ENCODE peak calls at places on chromosome 22, in five cellular contexts. V is breast epithelium, K is kidney, Q is small intestine, U is left ventricle myocardium inferior. G is an unnamed sample.
A peak's percentile ranks its signal among the peaks of the same experiment; 100 is the strongest.

GRCh38 chr22:38481162-38481870 is 13.4 kb downstream of the KDELR3 start:
- DNase-seq in K (no peak), U (no peak), V (no peak), Q (no peak), G (no peak)

GRCh38 chr22:22974795-22975580 is 87.4 kb downstream of the IGLL5 start:
- DNase-seq in K (no peak), Q (no peak), U (no peak), V (no peak), G (no peak)

GRCh38 chr22:38607680-38608079 is 37.7 kb upstream of the DMC1 start:
- DNase-seq in K (no peak), Q (no peak), V (no peak), U (no peak), G (no peak)

GRCh38 chr22:28710112-28710888 is 30.7 kb upstream of the TTC28 start:
- DNase-seq in V (no peak), Q (no peak), U (no peak), K (no peak), G (no peak)

GRCh38 chr22:43425976-43426785 is 14.4 kb downstream of the MPPED1 start:
- DNase-seq in U (no peak), K (peak; percentile 65), V (no peak), Q (no peak), G (no peak)

GRCh38 chr22:50209893-50210292 is 9.1 kb downstream of the SELENOO start:
- DNase-seq in K (peak; percentile 85), V (no peak), U (peak; percentile 59), Q (peak; percentile 68), G (no peak)

GRCh38 chr22:41963453-41964105 is 5.7 kb upstream of the SEPTIN3 start:
- DNase-seq in K (no peak), V (peak; percentile 79), Q (no peak), U (no peak), G (no peak)

GRCh38 chr22:49007013-49007653 is 820.5 kb downstream of the BRD1 start:
- DNase-seq in V (no peak), K (peak; percentile 56), U (no peak), Q (no peak), G (no peak)

DNA sequence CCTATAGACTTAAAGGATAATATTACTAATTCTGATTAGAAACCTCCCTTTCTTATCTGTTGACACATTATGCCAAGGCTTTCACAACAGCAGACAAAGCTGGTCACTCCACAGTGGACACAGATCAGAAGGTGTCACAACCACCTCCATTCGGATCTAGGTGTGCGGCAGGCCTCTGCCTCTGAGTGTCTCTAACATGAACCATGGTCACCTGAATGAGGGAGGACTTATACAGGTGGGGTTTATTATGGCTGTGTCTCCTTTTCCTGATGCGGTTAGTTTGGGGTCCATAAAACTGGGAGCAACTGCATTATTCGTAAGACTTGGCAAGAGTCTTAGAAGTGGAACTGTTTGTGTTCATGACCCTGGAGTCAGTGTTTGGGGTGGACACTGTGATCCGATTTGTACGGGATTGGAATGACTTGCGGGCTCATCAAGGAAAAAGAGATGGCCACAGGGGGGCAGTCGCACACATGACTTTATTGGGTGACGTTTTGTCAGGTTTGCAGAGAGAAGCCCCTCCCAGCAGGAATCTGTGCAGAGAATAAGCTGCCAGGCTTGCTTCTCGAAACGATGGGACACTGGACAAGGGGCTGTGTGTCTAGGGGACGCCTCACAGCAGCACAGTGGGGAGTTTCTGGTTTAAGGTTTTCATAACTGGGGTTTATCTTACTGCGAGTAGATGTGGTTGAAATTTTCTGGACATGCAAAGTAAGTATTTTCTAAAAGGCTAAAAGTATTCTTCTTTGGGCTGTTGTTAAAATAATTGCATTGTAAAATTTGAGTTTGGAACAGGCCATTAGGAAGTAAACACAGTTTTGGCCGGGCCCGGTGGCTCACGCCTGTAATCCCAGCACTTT is 90.6 kb downstream of the GAB4 start:
- DNase-seq in V (peak; percentile 23), Q (peak; percentile 29), U (peak; percentile 51), K (no peak), G (no peak)
- H3K4me1 ChIP-seq in V (no peaks in the 10 kb centered on the region), Q (no peaks in the 10 kb centered on the region), U (no peaks in the 10 kb centered on the region), K (no peaks in the 10 kb centered on the region), G (no peaks in the 10 kb centered on the region)

DNA sequence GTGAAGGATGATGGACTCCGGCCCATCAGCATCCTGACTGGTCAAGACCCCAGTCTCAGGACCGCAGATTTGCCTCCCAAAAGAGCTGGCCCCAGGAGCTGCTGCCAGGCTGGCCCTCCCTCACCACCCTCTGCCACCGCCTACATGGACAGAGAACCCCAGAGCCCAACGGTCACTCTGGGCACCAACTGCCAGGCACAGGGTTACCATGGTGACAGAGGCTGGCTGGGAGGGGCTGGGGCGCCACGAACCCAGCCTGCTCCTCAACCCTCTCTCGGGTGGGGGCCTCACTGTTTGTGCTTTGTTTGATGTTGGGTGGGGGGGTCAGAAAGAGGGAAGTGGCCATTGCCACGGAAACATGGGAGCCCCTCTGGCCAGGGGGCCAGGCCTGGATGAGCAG is 55.8 kb downstream of the ELFN2 start:
- DNase-seq in K (no peak), V (no peak), U (no peak), Q (no peak), G (no peak)
- H3K4me3 ChIP-seq in K (no peak overlapping the region), V (no peak overlapping the region), U (no peak overlapping the region), Q (no peak overlapping the region), G (no peak overlapping the region)

GRCh38 chr22:20862540-20862939 is 3.7 kb downstream of the SNAP29 start:
- DNase-seq in V (no peak), U (no peak), Q (no peak), K (peak; percentile 18), G (no peak)

GRCh38 chr22:20858615-20859416 is at the start of the genes PI4KA and SNAP29:
- DNase-seq in V (peak; percentile 99), Q (peak; percentile 98), K (peak; percentile 100), U (peak; percentile 99), G (peak; percentile 99)

GRCh38 chr22:20857247-20857643 is 1.4 kb downstream of the PI4KA start:
- DNase-seq in Q (no peak), U (no peak), K (no peak), V (no peak), G (no peak)

GRCh38 chr22:20857838-20858614 is 585 bp downstream of the PI4KA start:
- DNase-seq in Q (peak; percentile 15), V (peak; percentile 67), K (peak; percentile 96), U (peak; percentile 85), G (peak; percentile 46)

DNA sequence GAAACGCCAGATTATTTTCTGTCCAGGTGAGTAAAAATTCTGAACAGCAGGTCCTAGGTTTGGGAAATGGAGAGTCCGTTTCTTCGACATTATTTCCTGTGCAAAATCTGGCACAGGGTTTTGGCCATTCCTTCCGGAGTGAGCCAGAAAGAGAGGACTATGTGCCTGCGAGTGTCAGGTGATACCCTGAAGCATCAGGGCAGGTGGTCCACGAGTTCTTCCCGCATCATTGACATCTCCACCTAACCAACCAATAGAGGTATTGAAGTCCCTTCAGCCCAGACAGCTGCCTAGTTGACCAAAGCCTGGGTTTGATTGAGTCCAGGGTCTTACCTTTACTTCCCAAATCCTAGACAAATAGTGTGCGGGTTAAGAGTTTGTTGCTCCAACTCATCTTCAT is 808 bp downstream of the SNAP29 start:
- DNase-seq in K (peak; percentile 12), V (no peak), U (no peak), Q (peak; percentile 13), G (no peak)
- H3K27ac ChIP-seq in K (no peak overlapping the region), V (peak overlapping the region; percentile 94), U (peak overlapping the region; percentile 94), Q (no peak overlapping the region), G (peak overlapping the region; percentile 92)

GRCh38 chr22:20018001-20018400 is 1.4 kb upstream of the ARVCF start:
- DNase-seq in V (no peak), K (peak; percentile 51), U (no peak), Q (no peak), G (no peak)
- H3K4me1 ChIP-seq in V (peaks cover 17% of the 10 kb centered on the region), K (peaks cover 37% of the 10 kb centered on the region), U (peaks cover 64% of the 10 kb centered on the region), Q (peaks cover 9% of the 10 kb centered on the region), G (peaks cover 61% of the 10 kb centered on the region)

GRCh38 chr22:18966748-18967147 is 30.7 kb upstream of the PRODH start:
- DNase-seq in U (no peak), K (peak; percentile 63), Q (no peak), V (no peak), G (no peak)
- H3K4me3 ChIP-seq in U (no peak overlapping the region), K (no peak overlapping the region), Q (no peak overlapping the region), V (no peak overlapping the region), G (no peak overlapping the region)

GRCh38 chr22:24144056-24144455 is 37.2 kb upstream of the SUSD2 start:
- DNase-seq in Q (no peak), K (no peak), U (no peak), V (no peak), G (no peak)
- H3K27ac ChIP-seq in Q (no peak overlapping the region), K (no peak overlapping the region), U (peak overlapping the region; percentile 91), V (peak overlapping the region; percentile 93), G (no peak overlapping the region)

GRCh38 chr22:24071686-24072085 is 60.6 kb downstream of the CABIN1 start:
- DNase-seq in K (no peak), Q (no peak), U (no peak), V (no peak), G (no peak)

GRCh38 chr22:24069721-24070120 is 58.6 kb downstream of the CABIN1 start:
- DNase-seq in K (no peak), U (no peak), V (no peak), Q (no peak), G (no peak)

GRCh38 chr22:24070553-24070952 is 59.4 kb downstream of the CABIN1 start:
- DNase-seq in Q (no peak), K (no peak), U (no peak), V (no peak), G (no peak)

GRCh38 chr22:24068717-24069116 is 57.6 kb downstream of the CABIN1 start:
- DNase-seq in V (no peak), Q (no peak), K (no peak), U (no peak), G (no peak)

DNA sequence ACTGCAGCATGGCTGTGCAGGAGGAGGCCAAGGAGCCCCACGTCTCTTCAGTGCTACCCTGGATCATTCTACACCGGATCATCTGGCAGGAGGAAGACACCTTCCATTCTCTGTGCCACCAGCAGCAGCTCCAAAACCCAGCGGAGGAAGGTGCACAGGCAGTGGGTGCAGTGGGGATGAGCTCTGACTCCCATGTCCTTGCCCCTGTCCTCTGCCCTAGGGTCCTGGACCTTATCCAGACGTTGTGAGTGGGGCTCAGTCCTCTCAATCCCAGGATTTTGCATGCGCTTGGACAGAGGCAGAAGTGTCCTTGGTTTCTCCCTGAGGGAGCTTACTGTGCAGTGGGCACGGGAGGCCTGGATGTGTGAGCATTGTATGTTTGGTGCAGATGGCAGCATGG is 61.3 kb downstream of the CABIN1 start:
- DNase-seq in U (no peak), Q (no peak), V (no peak), K (no peak), G (no peak)
- H3K4me1 ChIP-seq in U (peaks cover 33% of the 10 kb centered on the region), Q (no peaks in the 10 kb centered on the region), V (no peaks in the 10 kb centered on the region), K (peaks cover 10% of the 10 kb centered on the region), G (no peaks in the 10 kb centered on the region)

DNA sequence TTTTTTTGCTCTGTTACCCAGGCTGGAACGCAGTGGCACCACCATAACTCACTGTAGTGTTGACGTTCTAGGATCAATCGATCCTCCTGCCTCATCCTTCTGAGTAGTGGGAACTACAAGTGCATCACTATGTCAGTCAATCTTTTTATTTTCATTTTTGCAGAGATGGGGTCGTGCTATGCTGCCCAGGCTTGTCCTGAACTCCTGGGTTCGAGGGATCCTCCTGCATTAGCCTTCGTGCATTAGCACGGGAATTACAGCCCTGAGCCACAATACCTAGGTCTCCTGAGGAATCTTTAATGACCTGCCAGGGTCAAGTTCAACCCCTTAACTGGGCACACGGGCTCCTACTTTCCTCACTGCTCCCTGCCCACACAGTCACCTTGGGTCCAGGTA is 4.4 kb downstream of the APOL3 start:
- DNase-seq in V (no peak), U (no peak), Q (peak; percentile 40), K (no peak), G (no peak)
- H3K4me3 ChIP-seq in V (peak overlapping the region; percentile 69), U (peak overlapping the region; percentile 71), Q (no peak overlapping the region), K (peak overlapping the region; percentile 65), G (peak overlapping the region; percentile 67)

G was measured in esophagus squamous epithelium.